ENCODE peak calls at places on chromosome 5, in six cellular contexts. D, F, P, O, Q and J are unnamed samples.

GRCh38 chr5:176564002-176564401 is 14.9 kb downstream of the CDHR2 start:
- DNase-seq in P (no peak), Q (no peak), F (no peak), O (no peak), D (no peak), J (no peak)

GRCh38 chr5:123921193-123921592 is 409.2 kb downstream of the CSNK1G3 start:
- DNase-seq in D (no peak), Q (no peak), O (no peak), F (no peak), P (no peak), J (no peak)

GRCh38 chr5:163566678-163567077 is 61.3 kb downstream of the MAT2B start:
- DNase-seq in F (no peak), Q (no peak), D (no peak), P (no peak), O (no peak), J (no peak)

GRCh38 chr5:172646716-172647285 is 5.7 kb downstream of the NEURL1B start:
- DNase-seq in O (no peak), Q (no peak), P (no peak), D (no peak), F (no peak), J (no peak)

GRCh38 chr5:116502616-116503015 is 72.0 kb downstream of the SEMA6A start:
- DNase-seq in Q (peak; percentile 24), F (no peak), D (no peak), O (no peak), P (no peak), J (no peak)

GRCh38 chr5:74575741-74576538 is 64.6 kb downstream of the ENC1 start:
- DNase-seq in Q (no peak), O (no peak), P (no peak), D (no peak), F (no peak), J (no peak)

GRCh38 chr5:67886761-67887160 is 328.8 kb upstream of the PIK3R1 start:
- DNase-seq in P (no peak), D (no peak), Q (no peak), O (no peak), F (no peak), J (no peak)

GRCh38 chr5:61371474-61371873 is 39.4 kb downstream of the ZSWIM6 start:
- DNase-seq in Q (no peak), P (no peak), D (no peak), F (no peak), O (no peak), J (no peak)

GRCh38 chr5:136226401-136226800 is 33.4 kb upstream of the SMIM32 start:
- DNase-seq in D (no peak), O (no peak), F (no peak), P (no peak), Q (no peak), J (no peak)

GRCh38 chr5:165928971-165929370 is 2362.5 kb upstream of the WWC1 start:
- DNase-seq in Q (no peak), D (no peak), P (no peak), O (no peak), F (no peak), J (no peak)

GRCh38 chr5:56148453-56148971 is 84.6 kb downstream of the ANKRD55 start:
- DNase-seq in F (peak; percentile 81), P (peak; percentile 3), Q (no peak), D (no peak), O (no peak), J (no peak)

GRCh38 chr5:172833691-172834569 is at the start of gene ERGIC1:
- DNase-seq in Q (peak; percentile 79), D (peak; percentile 92), O (peak; percentile 37), F (peak; percentile 74), P (peak; percentile 6), J (no peak)

GRCh38 chr5:98772415-98773213 is 849 bp upstream of the RGMB start:
- DNase-seq in O (no peak), D (peak; percentile 85), F (peak; percentile 42), P (peak; percentile 59), Q (no peak), J (no peak)